ENCODE peak calls at places on chromosome 18, in eight cellular contexts. One of them, this sample, is unnamed.

GRCh38 chr18:48027401-48027931 is 97.0 kb upstream of the SMAD2 start:
- DNase-seq in HL-60: no peak
- DNase-seq in WTC11: peak
- DNase-seq in cardiac muscle cell: no peak
- DNase-seq in CD8-positive, alpha-beta T cell: no peak
- DNase-seq in stomach: no peak
- DNase-seq in AG09319: no peak
- DNase-seq in B cell: no peak
- DNase-seq in this sample: no peak

GRCh38 chr18:47118986-47119385 is 31.3 kb downstream of the HDHD2 start:
- DNase-seq in cardiac muscle cell: no peak
- DNase-seq in AG09319: no peak
- DNase-seq in stomach: no peak
- DNase-seq in B cell: no peak
- DNase-seq in HL-60: no peak
- DNase-seq in CD8-positive, alpha-beta T cell: no peak
- DNase-seq in WTC11: no peak
- DNase-seq in this sample: no peak

GRCh38 chr18:31538837-31539236 is 40.9 kb downstream of the DSG2 start:
- DNase-seq in cardiac muscle cell: no peak
- DNase-seq in stomach: no peak
- DNase-seq in B cell: no peak
- DNase-seq in WTC11: no peak
- DNase-seq in AG09319: no peak
- DNase-seq in CD8-positive, alpha-beta T cell: no peak
- DNase-seq in HL-60: no peak
- DNase-seq in this sample: no peak

GRCh38 chr18:57466745-57467144 is 31.6 kb downstream of the ONECUT2 start:
- DNase-seq in CD8-positive, alpha-beta T cell: no peak
- DNase-seq in stomach: no peak
- DNase-seq in cardiac muscle cell: no peak
- DNase-seq in HL-60: no peak
- DNase-seq in B cell: no peak
- DNase-seq in AG09319: no peak
- DNase-seq in WTC11: peak
- DNase-seq in this sample: no peak

GRCh38 chr18:26436176-26437031 is 111.9 kb downstream of the KCTD1 start:
- DNase-seq in AG09319: peak
- DNase-seq in HL-60: no peak
- DNase-seq in B cell: no peak
- DNase-seq in CD8-positive, alpha-beta T cell: no peak
- DNase-seq in stomach: no peak
- DNase-seq in cardiac muscle cell: no peak
- DNase-seq in WTC11: no peak
- DNase-seq in this sample: peak

GRCh38 chr18:67876866-67877265 is 360.3 kb upstream of the DSEL start:
- DNase-seq in AG09319: no peak
- DNase-seq in WTC11: no peak
- DNase-seq in cardiac muscle cell: no peak
- DNase-seq in stomach: no peak
- DNase-seq in HL-60: no peak
- DNase-seq in CD8-positive, alpha-beta T cell: no peak
- DNase-seq in B cell: no peak
- DNase-seq in this sample: no peak

GRCh38 chr18:55264108-55264507 is 304.8 kb upstream of the CCDC68 start:
- DNase-seq in WTC11: no peak
- DNase-seq in AG09319: no peak
- DNase-seq in CD8-positive, alpha-beta T cell: no peak
- DNase-seq in stomach: no peak
- DNase-seq in B cell: no peak
- DNase-seq in HL-60: no peak
- DNase-seq in cardiac muscle cell: peak
- DNase-seq in this sample: no peak

GRCh38 chr18:45321520-45321919 is 293.8 kb upstream of the SLC14A2 start:
- DNase-seq in stomach: no peak
- DNase-seq in HL-60: no peak
- DNase-seq in B cell: no peak
- DNase-seq in cardiac muscle cell: peak
- DNase-seq in WTC11: no peak
- DNase-seq in AG09319: no peak
- DNase-seq in CD8-positive, alpha-beta T cell: no peak
- DNase-seq in this sample: no peak

GRCh38 chr18:56470679-56471345 is 167.6 kb downstream of the TXNL1 start:
- DNase-seq in WTC11: no peak
- DNase-seq in cardiac muscle cell: no peak
- DNase-seq in HL-60: no peak
- DNase-seq in AG09319: no peak
- DNase-seq in CD8-positive, alpha-beta T cell: no peak
- DNase-seq in B cell: no peak
- DNase-seq in stomach: no peak
- DNase-seq in this sample: no peak

GRCh38 chr18:40612356-40612755 is 1342.7 kb upstream of the PIK3C3 start:
- DNase-seq in AG09319: no peak
- DNase-seq in WTC11: no peak
- DNase-seq in cardiac muscle cell: no peak
- DNase-seq in CD8-positive, alpha-beta T cell: no peak
- DNase-seq in HL-60: no peak
- DNase-seq in stomach: no peak
- DNase-seq in B cell: no peak
- DNase-seq in this sample: no peak
- TF ChIP-seq CTCF in AG09319: no peak
- TF ChIP-seq CTCF in WTC11: no peak
- TF ChIP-seq CTCF in cardiac muscle cell: no peak
- TF ChIP-seq CTCF in CD8-positive, alpha-beta T cell: no peak
- TF ChIP-seq CTCF in HL-60: no peak
- TF ChIP-seq CTCF in stomach: no peak
- TF ChIP-seq CTCF in B cell: no peak
- TF ChIP-seq CTCF in this sample: no peak

DNA sequence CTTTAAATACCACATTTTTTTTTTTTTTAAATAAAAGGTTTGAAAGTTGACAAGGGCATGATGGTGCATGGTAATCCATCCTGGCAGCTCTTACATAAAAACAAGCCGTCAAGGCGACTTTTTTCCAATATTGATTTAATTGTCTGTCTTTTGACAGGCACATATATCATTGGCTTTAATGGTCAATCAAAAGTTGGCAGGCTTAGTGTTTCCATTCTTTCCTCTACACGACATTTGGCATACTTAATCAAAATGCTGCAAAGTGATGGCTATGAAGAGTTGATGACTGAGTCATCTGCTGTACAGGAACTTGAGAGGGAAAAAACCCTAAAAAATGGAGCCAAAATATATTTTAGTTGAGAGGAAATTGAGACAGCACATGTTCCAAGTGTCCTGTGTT is 3.0 kb downstream of the TSHZ1 start:
- DNase-seq in stomach: no peak
- DNase-seq in WTC11: no peak
- DNase-seq in B cell: no peak
- DNase-seq in CD8-positive, alpha-beta T cell: no peak
- DNase-seq in cardiac muscle cell: no peak
- DNase-seq in AG09319: no peak
- DNase-seq in HL-60: no peak
- DNase-seq in this sample: peak
- TF ChIP-seq CTCF in stomach: no peak
- TF ChIP-seq CTCF in WTC11: no peak
- TF ChIP-seq CTCF in B cell: no peak
- TF ChIP-seq CTCF in CD8-positive, alpha-beta T cell: no peak
- TF ChIP-seq CTCF in cardiac muscle cell: no peak
- TF ChIP-seq CTCF in AG09319: no peak
- TF ChIP-seq CTCF in HL-60: no peak
- TF ChIP-seq CTCF in this sample: no peak

GRCh38 chr18:39571511-39571910 is 2005.9 kb upstream of the CELF4 start:
- DNase-seq in B cell: no peak
- DNase-seq in HL-60: no peak
- DNase-seq in stomach: no peak
- DNase-seq in AG09319: no peak
- DNase-seq in WTC11: no peak
- DNase-seq in CD8-positive, alpha-beta T cell: no peak
- DNase-seq in cardiac muscle cell: peak
- DNase-seq in this sample: no peak
- TF ChIP-seq CTCF in B cell: peak
- TF ChIP-seq CTCF in HL-60: peak
- TF ChIP-seq CTCF in stomach: peak
- TF ChIP-seq CTCF in AG09319: no peak
- TF ChIP-seq CTCF in WTC11: peak
- TF ChIP-seq CTCF in CD8-positive, alpha-beta T cell: no peak
- TF ChIP-seq CTCF in cardiac muscle cell: peak
- TF ChIP-seq CTCF in this sample: no peak

GRCh38 chr18:71784777-71785176 is 759.4 kb downstream of the CBLN2 start:
- DNase-seq in AG09319: no peak
- DNase-seq in stomach: no peak
- DNase-seq in cardiac muscle cell: no peak
- DNase-seq in WTC11: no peak
- DNase-seq in CD8-positive, alpha-beta T cell: no peak
- DNase-seq in HL-60: peak
- DNase-seq in B cell: no peak
- DNase-seq in this sample: no peak
- TF ChIP-seq CTCF in AG09319: no peak
- TF ChIP-seq CTCF in stomach: no peak
- TF ChIP-seq CTCF in cardiac muscle cell: peak
- TF ChIP-seq CTCF in WTC11: peak
- TF ChIP-seq CTCF in CD8-positive, alpha-beta T cell: no peak
- TF ChIP-seq CTCF in HL-60: peak
- TF ChIP-seq CTCF in B cell: no peak
- TF ChIP-seq CTCF in this sample: no peak